ENCODE peak calls at places on chromosomes 11 and 22, in ten cellular contexts. R, G, V, N, P, C, I, Z, Q and A are unnamed samples.

GRCh38 chr11:83671295-83671694 is 385.1 kb upstream of the CCDC90B start:
- DNase-seq in N (no peak), G (no peak), P (no peak), I (no peak), C (no peak), V (no peak), Z (no peak), Q (peak), R (no peak), A (no peak)

GRCh38 chr11:44979536-44980399 is 29.1 kb upstream of the TP53I11 start:
- DNase-seq in N (no peak), V (no peak), R (no peak), P (no peak), G (no peak), I (no peak), C (no peak), Q (no peak), Z (peak), A (peak)

GRCh38 chr11:67351275-67352005 is 1.9 kb downstream of the POLD4 start:
- DNase-seq in C (peak), N (peak), V (peak), R (peak), I (peak), Z (peak), Q (peak), G (no peak), P (peak), A (peak)

GRCh38 chr11:77057938-77058474 is 8.8 kb upstream of the CAPN5 start:
- DNase-seq in V (no peak), C (no peak), R (no peak), Z (peak), N (no peak), P (no peak), Q (no peak), G (no peak), I (peak), A (no peak)

GRCh38 chr11:44427432-44427831 is 117.5 kb upstream of the ALX4 start:
- DNase-seq in Q (peak), Z (no peak), V (peak), C (no peak), G (no peak), R (no peak), N (peak), P (peak), I (no peak), A (peak)

GRCh38 chr11:63534895-63535461 is 1.6 kb upstream of the PLAAT4 start:
- DNase-seq in N (no peak), V (peak), Q (no peak), P (peak), Z (no peak), C (peak), I (peak), G (no peak), R (no peak), A (no peak)

GRCh38 chr11:12606597-12606996 is 67.6 kb upstream of the TEAD1 start:
- DNase-seq in Q (peak), I (no peak), Z (no peak), R (no peak), C (no peak), N (no peak), V (no peak), P (no peak), G (no peak), A (peak)

GRCh38 chr11:99271527-99271926 is 250.8 kb downstream of the CNTN5 start:
- DNase-seq in N (no peak), I (no peak), V (no peak), C (no peak), Q (no peak), G (no peak), Z (no peak), R (no peak), P (no peak), A (peak)

GRCh38 chr11:74680703-74681531 is 50.3 kb downstream of the CHRDL2 start:
- DNase-seq in R (no peak), Q (no peak), G (no peak), P (no peak), N (no peak), C (no peak), I (peak), V (no peak), Z (peak), A (no peak)

GRCh38 chr11:86523738-86524602 is 148.4 kb downstream of the ME3 start:
- DNase-seq in G (peak), R (no peak), P (no peak), Q (peak), C (no peak), I (no peak), N (no peak), Z (no peak), V (peak), A (peak)

GRCh38 chr22:50439314-50440250 is 35.3 kb downstream of the SBF1 start:
- DNase-seq in I (no peak), C (no peak), Z (no peak), Q (no peak), N (no peak), R (no peak), V (no peak), P (no peak), G (no peak), A (no peak)

GRCh38 chr11:67586568-67587250 is 3.1 kb downstream of the GSTP1 start:
- DNase-seq in I (no peak), R (no peak), N (no peak), C (no peak), P (no peak), Q (no peak), G (no peak), V (no peak), Z (no peak), A (no peak)

GRCh38 chr11:123976770-123977560 is 616 bp downstream of the OR10S1 start:
- DNase-seq in R (no peak), Z (no peak), I (no peak), V (no peak), G (no peak), Q (no peak), P (no peak), C (no peak), N (no peak), A (no peak)

GRCh38 chr11:126153999-126154398 is 57.5 kb downstream of the RPUSD4 start:
- DNase-seq in Z (no peak), P (no peak), I (no peak), R (no peak), Q (no peak), C (no peak), G (no peak), N (no peak), V (no peak), A (no peak)

GRCh38 chr22:27408068-27408467 is 393.5 kb downstream of the MN1 start:
- DNase-seq in Z (no peak), Q (no peak), P (no peak), I (no peak), N (no peak), C (no peak), R (no peak), V (no peak), G (no peak), A (no peak)

GRCh38 chr11:68214173-68215086 is 1.3 kb upstream of the KMT5B start:
- DNase-seq in N (no peak), G (no peak), P (peak), Q (no peak), I (peak), Z (peak), C (peak), R (no peak), V (peak), A (peak)

GRCh38 chr11:64451856-64452255 is 92.9 kb downstream of the RPS6KA4 start:
- DNase-seq in Z (peak), R (no peak), C (no peak), Q (no peak), G (no peak), V (no peak), N (no peak), I (no peak), P (no peak), A (no peak)

GRCh38 chr22:45112136-45112879 is 51.4 kb upstream of the NUP50 start:
- DNase-seq in R (no peak), I (peak), G (no peak), Z (peak), N (no peak), P (no peak), Q (no peak), C (no peak), V (no peak), A (no peak)

GRCh38 chr11:11268119-11268518 is 84.9 kb downstream of the CSNK2A3 start:
- DNase-seq in V (no peak), Q (no peak), P (no peak), R (no peak), N (no peak), I (no peak), C (no peak), G (no peak), Z (no peak), A (no peak)

GRCh38 chr11:125075900-125076317 is 12.8 kb downstream of the SLC37A2 start:
- DNase-seq in P (no peak), I (peak), R (no peak), C (no peak), V (no peak), Z (no peak), Q (no peak), G (no peak), N (no peak), A (no peak)

GRCh38 chr22:25352294-25352680 is 132.8 kb downstream of the CRYBB2 start:
- DNase-seq in G (no peak), I (peak), Q (no peak), Z (peak), V (no peak), C (no peak), R (no peak), N (no peak), P (no peak), A (no peak)

GRCh38 chr11:120245434-120245833 is 5.5 kb downstream of the POU2F3 start:
- DNase-seq in P (no peak), N (no peak), C (no peak), I (no peak), V (no peak), Z (no peak), G (no peak), R (no peak), Q (no peak), A (no peak)

GRCh38 chr22:46815132-46815531 is 52.7 kb downstream of the TBC1D22A start:
- DNase-seq in Q (no peak), V (no peak), C (no peak), G (no peak), P (no peak), R (no peak), N (no peak), I (no peak), Z (no peak), A (no peak)

GRCh38 chr11:30774451-30774850 is 188.3 kb upstream of the MPPED2 start:
- DNase-seq in P (no peak), I (no peak), Q (no peak), R (no peak), V (no peak), N (no peak), G (no peak), C (no peak), Z (no peak), A (peak)